ENCODE peak calls at places on chromosomes 3 and 15, in eight cellular contexts. B is neural crest cell; Q is chondrocyte; D is CD4-positive, alpha-beta T cell; J is lower lobe of right lung; P is SK-N-SH; F is brain microvascular endothelial cell; U is fibroblast of lung. Y is an unnamed sample.

GRCh38 chr3:77460326-77460725 is 420.4 kb downstream of the ROBO2 start:
- DNase-seq in F (peak; percentile 5), D (no peak), Q (no peak), J (no peak), U (peak; percentile 17), B (no peak), P (no peak), Y (peak; percentile 48)

GRCh38 chr3:68306571-68306970 is 625.8 kb downstream of the TAFA4 start:
- DNase-seq in Q (no peak), U (no peak), J (no peak), D (no peak), B (peak; percentile 51), P (no peak), F (no peak), Y (no peak)

GRCh38 chr3:143535994-143536784 is 312.1 kb downstream of the SLC9A9 start:
- DNase-seq in J (no peak), F (no peak), Q (no peak), U (no peak), D (no peak), B (no peak), P (no peak), Y (no peak)

GRCh38 chr15:82545478-82545877 is 5.2 kb upstream of the RPS17 start:
- DNase-seq in U (no peak), J (no peak), P (no peak), B (no peak), Q (no peak), D (no peak), F (no peak), Y (no peak)

GRCh38 chr3:114694251-114694650 is 400.4 kb downstream of the TIGIT start:
- DNase-seq in P (no peak), F (no peak), U (no peak), B (no peak), Q (no peak), D (no peak), J (no peak), Y (no peak)

GRCh38 chr15:71649894-71650293 is 160.5 kb upstream of the NR2E3 start:
- DNase-seq in F (no peak), J (no peak), P (no peak), B (no peak), U (peak; percentile 49), Q (no peak), D (no peak), Y (no peak)

GRCh38 chr15:62545392-62546227 is 380.5 kb upstream of the C2CD4B start:
- DNase-seq in P (no peak), J (no peak), Q (no peak), F (no peak), D (no peak), B (no peak), U (peak; percentile 47), Y (peak; percentile 29)

GRCh38 chr3:196216081-196216564 is at the start of gene SLC51A:
- DNase-seq in P (no peak), U (no peak), J (no peak), D (no peak), F (no peak), Q (peak; percentile 68), B (no peak), Y (no peak)

GRCh38 chr3:194072097-194072428 is 63.9 kb upstream of the HES1 start:
- DNase-seq in Q (no peak), P (no peak), B (no peak), D (no peak), J (no peak), F (no peak), U (no peak), Y (no peak)

GRCh38 chr3:171054231-171054630 is 27.7 kb upstream of the SLC2A2 start:
- DNase-seq in D (no peak), F (no peak), J (no peak), U (no peak), Q (no peak), B (no peak), P (no peak), Y (no peak)

GRCh38 chr3:195849322-195850074 is 37.8 kb upstream of the MUC4 start:
- DNase-seq in U (no peak), D (no peak), J (no peak), F (no peak), Q (no peak), P (no peak), B (no peak), Y (no peak)

GRCh38 chr3:149128856-149129255 is 582 bp upstream of the HPS3 start:
- DNase-seq in P (no peak), Q (no peak), D (no peak), F (no peak), U (no peak), B (no peak), J (no peak), Y (no peak)

GRCh38 chr3:13073042-13073906 is at the start of gene IQSEC1:
- DNase-seq in D (peak; percentile 51), Q (no peak), P (peak; percentile 94), U (peak; percentile 9), B (peak; percentile 58), J (peak; percentile 65), F (no peak), Y (no peak)

GRCh38 chr15:91101356-91101920 is 1.4 kb downstream of the SV2B start:
- DNase-seq in Q (no peak), U (no peak), D (no peak), F (no peak), B (no peak), J (no peak), P (no peak), Y (no peak)

GRCh38 chr3:60703008-60703407 is 548.2 kb downstream of the FHIT start:
- DNase-seq in U (no peak), J (no peak), D (no peak), F (no peak), Q (no peak), B (no peak), P (no peak), Y (no peak)

GRCh38 chr3:45345849-45346535 is 42.4 kb upstream of the LARS2 start:
- DNase-seq in P (no peak), D (no peak), F (no peak), U (no peak), Q (no peak), J (no peak), B (no peak), Y (no peak)

GRCh38 chr3:45347329-45348000 is 40.9 kb upstream of the LARS2 start:
- DNase-seq in F (no peak), D (no peak), J (no peak), B (no peak), Q (no peak), U (no peak), P (no peak), Y (peak; percentile 16)

GRCh38 chr3:45341876-45342275 is 46.5 kb upstream of the LARS2 start:
- DNase-seq in D (no peak), P (no peak), F (no peak), U (no peak), Q (no peak), B (no peak), J (no peak), Y (no peak)

GRCh38 chr3:45337839-45338470 is 50.4 kb upstream of the LARS2 start:
- DNase-seq in Q (no peak), P (peak; percentile 65), F (no peak), U (no peak), D (no peak), B (no peak), J (no peak), Y (no peak)

DNA sequence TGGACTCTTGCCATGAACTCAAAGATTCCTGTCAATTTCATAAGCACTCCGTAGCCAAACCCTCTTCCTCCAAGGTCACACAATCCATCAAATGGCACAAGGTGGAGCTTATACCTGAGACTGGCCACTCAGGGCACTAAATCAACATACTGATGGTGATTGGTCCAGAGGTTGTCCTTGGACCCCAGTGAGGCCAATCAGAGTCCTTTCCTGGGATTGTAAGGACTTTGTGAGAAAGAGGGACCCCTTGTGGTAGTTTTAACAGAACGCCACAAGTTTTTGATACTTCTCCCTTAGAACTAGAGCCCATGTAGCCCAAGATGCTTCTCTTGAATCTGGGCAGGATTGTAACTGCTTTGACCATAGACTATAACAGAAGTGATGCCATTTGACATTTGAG is 44.4 kb upstream of the LARS2 start:
- DNase-seq in D (no peak), P (no peak), F (no peak), Q (no peak), B (no peak), U (peak; percentile 19), J (no peak), Y (no peak)
- TF ChIP-seq CTCF in D (no peak), P (peak; percentile 26), F (peak; percentile 22), Q (no peak), B (no peak), U (no peak), J (peak; percentile 6), Y (peak; percentile 52)

GRCh38 chr3:127028766-127029520 is 46.0 kb downstream of the PLXNA1 start:
- DNase-seq in B (no peak), J (no peak), F (no peak), D (no peak), P (no peak), U (no peak), Q (no peak), Y (no peak)
- TF ChIP-seq CTCF in B (no peak), J (no peak), F (no peak), D (no peak), P (no peak), U (no peak), Q (no peak), Y (no peak)

DNA sequence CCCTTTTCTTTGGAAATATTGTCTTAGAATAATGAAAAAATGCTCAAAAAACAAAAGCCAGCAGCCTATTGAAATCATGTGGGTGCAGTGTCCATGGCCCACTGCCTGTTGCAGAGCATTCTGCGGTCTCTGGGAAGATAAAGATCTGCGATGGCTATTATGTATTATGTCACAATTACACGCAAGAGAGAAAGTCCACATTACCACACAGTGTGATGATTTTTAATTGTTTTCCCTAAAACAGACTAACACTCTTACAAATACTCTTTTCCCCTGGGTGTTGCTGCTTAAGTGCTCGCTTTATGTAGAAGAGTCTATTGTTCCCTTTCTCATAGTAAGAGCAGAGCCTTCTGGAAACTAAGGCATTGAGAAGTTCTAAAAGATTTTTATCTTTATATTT is 32.2 kb downstream of the SSR3 start:
- DNase-seq in Q (no peak), F (no peak), D (no peak), J (no peak), U (no peak), B (no peak), P (no peak), Y (no peak)
- TF ChIP-seq CTCF in Q (no peak), F (no peak), D (no peak), J (no peak), U (no peak), B (no peak), P (no peak), Y (no peak)

GRCh38 chr3:72652395-72652794 is 195.8 kb downstream of the SHQ1 start:
- DNase-seq in Q (no peak), D (no peak), P (no peak), U (no peak), J (no peak), F (no peak), B (no peak), Y (no peak)

GRCh38 chr3:72658466-72659100 is 189.7 kb downstream of the SHQ1 start:
- DNase-seq in U (no peak), B (no peak), J (no peak), D (no peak), Q (no peak), F (no peak), P (no peak), Y (no peak)

GRCh38 chr3:72655151-72655551 is 193.1 kb downstream of the SHQ1 start:
- DNase-seq in D (no peak), P (no peak), U (peak; percentile 25), B (peak; percentile 16), F (no peak), J (no peak), Q (no peak), Y (no peak)

GRCh38 chr3:72657666-72658065 is 190.6 kb downstream of the SHQ1 start:
- DNase-seq in D (peak; percentile 29), U (no peak), F (no peak), P (no peak), J (no peak), B (no peak), Q (no peak), Y (no peak)

GRCh38 chr3:72655758-72656157 is 192.5 kb downstream of the SHQ1 start:
- DNase-seq in D (no peak), U (no peak), Q (no peak), B (no peak), F (no peak), P (no peak), J (no peak), Y (no peak)
- TF ChIP-seq CTCF in D (no peak), U (no peak), Q (peak; percentile 39), B (peak; percentile 32), F (peak; percentile 31), P (peak; percentile 34), J (no peak), Y (peak; percentile 49)

Y was measured in HFFc6.